ENCODE peak calls at places on chromosomes 16 and 17, in six cellular contexts. A is H9; S is left lung; E is heart right ventricle; K is CD8-positive, alpha-beta memory T cell; J is psoas muscle. F is an unnamed sample.

GRCh38 chr16:14502932-14503741 is 126.9 kb downstream of the PARN start:
- DNase-seq in S (no peak), E (no peak), K (no peak), A (no peak), J (no peak), F (no peak)

GRCh38 chr17:50634123-50634914 is at the start of gene ABCC3:
- DNase-seq in K (no peak), A (no peak), E (peak; percentile 55), J (peak; percentile 65), S (peak; percentile 76), F (no peak)

GRCh38 chr17:13953871-13954270 is 115.4 kb upstream of the COX10 start:
- DNase-seq in K (no peak), E (no peak), J (no peak), A (no peak), S (no peak), F (no peak)

GRCh38 chr17:1730004-1730344 is 5.5 kb downstream of the WDR81 start:
- DNase-seq in J (no peak), K (no peak), A (no peak), S (no peak), E (no peak), F (no peak)

GRCh38 chr17:81396722-81397313 is 1.6 kb downstream of the BAHCC1 start:
- DNase-seq in A (peak; percentile 87), J (peak; percentile 63), K (peak; percentile 39), E (peak; percentile 67), S (no peak), F (no peak)

GRCh38 chr17:73165616-73166404 is 1.0 kb downstream of the SSTR2 start:
- DNase-seq in A (peak; percentile 55), S (no peak), E (no peak), J (no peak), K (no peak), F (no peak)

GRCh38 chr17:79845601-79845949 is 6.3 kb upstream of the CBX4 start:
- DNase-seq in E (no peak), J (no peak), A (no peak), K (no peak), S (no peak), F (no peak)

GRCh38 chr17:20156196-20157077 is 147.3 kb downstream of the SPECC1 start:
- DNase-seq in A (no peak), S (peak; percentile 43), J (peak; percentile 19), K (no peak), E (peak; percentile 28), F (no peak)

GRCh38 chr16:78170360-78170928 is 71.0 kb downstream of the WWOX start:
- DNase-seq in A (no peak), S (no peak), K (no peak), J (no peak), E (no peak), F (no peak)

GRCh38 chr17:57178839-57179238 is 77.5 kb upstream of the MSI2 start:
- DNase-seq in S (no peak), K (no peak), A (no peak), E (no peak), J (no peak), F (no peak)

GRCh38 chr16:10080031-10080772 is 102.0 kb downstream of the GRIN2A start:
- DNase-seq in E (peak; percentile 25), S (no peak), A (no peak), J (peak; percentile 36), K (no peak), F (peak; percentile 60)

GRCh38 chr17:30379303-30380105 is 777 bp downstream of the CPD start:
- DNase-seq in K (peak; percentile 10), J (peak; percentile 23), S (peak; percentile 43), E (peak; percentile 35), A (peak; percentile 52), F (no peak)

GRCh38 chr16:19860146-19861030 is 24.3 kb downstream of the GPRC5B start:
- DNase-seq in J (no peak), E (no peak), S (no peak), A (peak; percentile 75), K (no peak), F (no peak)

GRCh38 chr16:54986404-54986803 is 55.7 kb downstream of the IRX5 start:
- DNase-seq in K (no peak), J (no peak), E (no peak), A (no peak), S (no peak), F (no peak)
- H3K27ac ChIP-seq in K (no peak overlapping the region), J (no peak overlapping the region), E (no peak overlapping the region), A (no peak overlapping the region), S (no peak overlapping the region), F (peak overlapping the region; percentile 81)

GRCh38 chr16:28537964-28538732 is 626 bp downstream of the NUPR1 start:
- DNase-seq in J (peak; percentile 30), S (no peak), K (no peak), A (no peak), E (no peak), F (no peak)
- H3K27ac ChIP-seq in J (peak overlapping the region; percentile 97), S (peak overlapping the region; percentile 77), K (peak overlapping the region; percentile 16), A (no peak overlapping the region), E (peak overlapping the region; percentile 96), F (peak overlapping the region; percentile 81)

GRCh38 chr17:65538679-65539529 is 22.5 kb downstream of the AXIN2 start:
- DNase-seq in A (no peak), J (no peak), E (no peak), K (no peak), S (no peak), F (no peak)

GRCh38 chr17:65539867-65540266 is 21.6 kb downstream of the AXIN2 start:
- DNase-seq in A (no peak), J (no peak), E (no peak), K (no peak), S (no peak), F (no peak)

GRCh38 chr17:65536573-65537342 is 24.7 kb downstream of the AXIN2 start:
- DNase-seq in E (no peak), S (no peak), K (no peak), A (no peak), J (no peak), F (no peak)

GRCh38 chr17:65537343-65537844 is 24.1 kb downstream of the AXIN2 start:
- DNase-seq in K (no peak), E (no peak), J (no peak), A (no peak), S (no peak), F (no peak)

GRCh38 chr17:65537845-65538678 is 23.4 kb downstream of the AXIN2 start:
- DNase-seq in S (no peak), J (no peak), K (no peak), A (no peak), E (no peak), F (no peak)
- H3K27ac ChIP-seq in S (no peak overlapping the region), J (no peak overlapping the region), K (no peak overlapping the region), A (no peak overlapping the region), E (no peak overlapping the region), F (peak overlapping the region; percentile 21)

GRCh38 chr17:59716427-59716826 is 9.0 kb downstream of the VMP1 start:
- DNase-seq in E (no peak), J (no peak), S (no peak), A (no peak), K (no peak), F (no peak)
- H3K27ac ChIP-seq in E (peak overlapping the region; percentile 39), J (peak overlapping the region; percentile 18), S (no peak overlapping the region), A (no peak overlapping the region), K (no peak overlapping the region), F (no peak overlapping the region)

GRCh38 chr17:7011415-7011814 is 1.0 kb upstream of the RNASEK start:
- DNase-seq in K (no peak), S (no peak), A (no peak), E (no peak), J (no peak), F (no peak)
- H3K27ac ChIP-seq in K (peak overlapping the region; percentile 100), S (peak overlapping the region; percentile 99), A (no peak overlapping the region), E (peak overlapping the region; percentile 97), J (no peak overlapping the region), F (no peak overlapping the region)

DNA sequence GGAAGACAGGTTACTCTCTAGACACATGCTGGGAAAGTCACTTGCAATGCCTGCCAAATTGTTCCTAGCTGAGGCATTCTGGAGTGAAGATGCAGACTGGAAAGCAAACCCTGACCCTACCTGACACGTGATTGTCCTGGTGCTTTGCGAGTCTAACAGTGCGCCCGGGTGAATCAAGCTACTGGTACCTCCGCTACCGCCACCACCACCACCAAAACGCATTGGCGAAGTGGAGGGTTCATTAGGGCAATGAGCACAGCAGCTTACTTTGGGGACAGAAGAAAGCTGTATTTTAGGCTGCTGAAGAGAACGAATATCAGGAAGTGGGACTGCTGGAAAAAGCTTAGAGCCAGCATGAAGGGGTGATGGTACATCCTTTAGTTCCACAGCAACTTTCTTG is 7.0 kb downstream of the MARF1 start:
- DNase-seq in S (no peak), K (no peak), E (no peak), A (no peak), J (no peak), F (no peak)
- H3K27ac ChIP-seq in S (peak overlapping the region; percentile 24), K (no peak overlapping the region), E (no peak overlapping the region), A (no peak overlapping the region), J (no peak overlapping the region), F (no peak overlapping the region)

GRCh38 chr17:64186171-64187092 is 56.5 kb upstream of the ERN1 start:
- DNase-seq in A (no peak), E (no peak), J (no peak), S (no peak), K (no peak), F (no peak)
- H3K27ac ChIP-seq in A (no peak overlapping the region), E (peak overlapping the region; percentile 15), J (peak overlapping the region; percentile 48), S (peak overlapping the region; percentile 31), K (no peak overlapping the region), F (no peak overlapping the region)

GRCh38 chr17:39863244-39863917 is 731 bp downstream of the IKZF3 start:
- DNase-seq in K (no peak), S (no peak), E (no peak), A (no peak), J (no peak), F (no peak)
- H3K27ac ChIP-seq in K (peak overlapping the region; percentile 95), S (no peak overlapping the region), E (no peak overlapping the region), A (no peak overlapping the region), J (no peak overlapping the region), F (no peak overlapping the region)

GRCh38 chr17:28989028-28989427 is 16.8 kb downstream of the SEZ6 start:
- DNase-seq in J (no peak), A (no peak), S (no peak), K (no peak), E (no peak), F (no peak)

GRCh38 chr17:28985950-28986713 is 19.7 kb downstream of the SEZ6 start:
- DNase-seq in S (no peak), A (peak; percentile 88), J (no peak), E (no peak), K (no peak), F (no peak)

GRCh38 chr17:28983286-28984240 is 22.3 kb downstream of the SEZ6 start:
- DNase-seq in J (no peak), E (no peak), A (no peak), S (no peak), K (no peak), F (no peak)

GRCh38 chr17:28988475-28988874 is 17.4 kb downstream of the SEZ6 start:
- DNase-seq in S (no peak), J (no peak), K (no peak), A (no peak), E (no peak), F (no peak)

GRCh38 chr17:28986714-28987367 is 19.0 kb downstream of the SEZ6 start:
- DNase-seq in A (no peak), E (no peak), J (no peak), K (no peak), S (no peak), F (no peak)
- H3K27ac ChIP-seq in A (no peak overlapping the region), E (no peak overlapping the region), J (no peak overlapping the region), K (no peak overlapping the region), S (no peak overlapping the region), F (no peak overlapping the region)